ENCODE peak calls at places on chromosomes 7 and 10, in nine cellular contexts. R is pancreas, M is colonic mucosa, A is foreskin melanocyte, V is BJ, P is coronary artery, H is NCI-H1694, U is Daoy, F is NCI-H2081. Y is an unnamed sample.
A peak's percentile ranks its signal among the peaks of the same experiment; 100 is the strongest.

GRCh38 chr7:48876087-48876486 is 48.3 kb upstream of the CDC14C start:
- DNase-seq in R (no peak), M (no peak), A (no peak), V (no peak), P (no peak), H (no peak), U (no peak), F (no peak), Y (no peak)

GRCh38 chr7:114264029-114264428 is 150.6 kb upstream of the FOXP2 start:
- DNase-seq in R (no peak), M (no peak), A (no peak), V (no peak), P (no peak), H (no peak), U (no peak), F (no peak), Y (no peak)

GRCh38 chr7:12635830-12636229 is 51.6 kb upstream of the ARL4A start:
- DNase-seq in R (no peak), M (no peak), A (no peak), V (no peak), P (no peak), H (no peak), U (peak; percentile 30), F (no peak), Y (no peak)

GRCh38 chr10:34194259-34194658 is 620.8 kb downstream of the PARD3 start:
- DNase-seq in R (no peak), M (no peak), A (no peak), V (peak; percentile 69), P (no peak), H (no peak), U (no peak), F (no peak), Y (no peak)

GRCh38 chr10:43195557-43195956 is 57.3 kb downstream of the CSGALNACT2 start:
- DNase-seq in R (no peak), M (no peak), A (no peak), V (no peak), P (peak; percentile 62), H (no peak), U (no peak), F (no peak), Y (no peak)

GRCh38 chr10:130767116-130767730 is 544.3 kb downstream of the TCERG1L start:
- DNase-seq in R (no peak), M (no peak), A (no peak), V (no peak), P (no peak), H (no peak), U (no peak), F (no peak), Y (no peak)

GRCh38 chr10:71580415-71580814 is 139.2 kb downstream of the C10orf105 start:
- DNase-seq in R (no peak), M (no peak), A (no peak), V (no peak), P (no peak), H (no peak), U (no peak), F (no peak), Y (no peak)

GRCh38 chr10:97197030-97197500 is 11.3 kb upstream of the SLIT1 start:
- DNase-seq in R (no peak), M (no peak), A (peak; percentile 64), V (no peak), P (no peak), H (no peak), U (no peak), F (no peak), Y (no peak)

GRCh38 chr7:1134951-1135350 is 25.0 kb downstream of the ZFAND2A start:
- DNase-seq in R (no peak), M (no peak), A (no peak), V (no peak), P (no peak), H (no peak), U (no peak), F (no peak), Y (no peak)

GRCh38 chr10:44376504-44377099 is 8.3 kb downstream of the CXCL12 start:
- DNase-seq in R (no peak), M (no peak), A (no peak), V (peak; percentile 40), P (no peak), H (peak; percentile 52), U (no peak), F (no peak), Y (peak; percentile 2)

GRCh38 chr10:47025540-47026300 is 114.5 kb downstream of the PTPN20 start:
- DNase-seq in R (peak; percentile 9), M (no peak), A (no peak), V (no peak), P (peak; percentile 74), H (no peak), U (peak; percentile 29), F (no peak), Y (no peak)

GRCh38 chr10:98251399-98251798 is 16.6 kb downstream of the LOXL4 start:
- DNase-seq in R (no peak), M (no peak), A (no peak), V (no peak), P (no peak), H (no peak), U (no peak), F (no peak), Y (no peak)

GRCh38 chr7:130960208-130960988 is 226.4 kb upstream of the KLF14 start:
- DNase-seq in R (no peak), M (no peak), A (peak; percentile 97), V (peak; percentile 97), P (no peak), H (no peak), U (peak; percentile 94), F (no peak), Y (no peak)

GRCh38 chr10:77712207-77712606 is 74.6 kb upstream of the KCNMA1 start:
- DNase-seq in R (no peak), M (no peak), A (no peak), V (no peak), P (no peak), H (no peak), U (no peak), F (no peak), Y (no peak)

GRCh38 chr7:45183711-45184210 is 26.2 kb downstream of the RAMP3 start:
- DNase-seq in R (no peak), M (no peak), A (no peak), V (no peak), P (no peak), H (no peak), U (no peak), F (no peak), Y (no peak)

GRCh38 chr7:19061331-19061730 is 56.1 kb downstream of the TWIST1 start:
- DNase-seq in R (no peak), M (no peak), A (no peak), V (no peak), P (no peak), H (no peak), U (no peak), F (no peak), Y (no peak)

GRCh38 chr10:27526242-27526641 is 22.1 kb downstream of the RAB18 start:
- DNase-seq in R (no peak), M (no peak), A (no peak), V (no peak), P (no peak), H (no peak), U (no peak), F (no peak), Y (no peak)

GRCh38 chr7:2968176-2968575 is 75.5 kb downstream of the CARD11 start:
- DNase-seq in R (no peak), M (no peak), A (no peak), V (no peak), P (no peak), H (no peak), U (no peak), F (no peak), Y (no peak)

GRCh38 chr7:158413962-158414961 is 173.4 kb downstream of the PTPRN2 start:
- DNase-seq in R (no peak), M (no peak), A (no peak), V (no peak), P (no peak), H (no peak), U (peak; percentile 82), F (peak; percentile 47), Y (no peak)

GRCh38 chr10:23505797-23506465 is 67.1 kb downstream of the OTUD1 start:
- DNase-seq in R (no peak), M (no peak), A (no peak), V (no peak), P (no peak), H (no peak), U (no peak), F (no peak), Y (no peak)

GRCh38 chr10:59906417-59907202 is at the start of gene CCDC6:
- DNase-seq in R (peak; percentile 95), M (peak; percentile 95), A (peak; percentile 83), V (peak; percentile 55), P (peak; percentile 95), H (peak; percentile 72), U (peak; percentile 92), F (peak; percentile 90), Y (peak; percentile 81)

GRCh38 chr7:69632280-69632679 is 34.0 kb downstream of the AUTS2 start:
- DNase-seq in R (no peak), M (no peak), A (no peak), V (no peak), P (no peak), H (no peak), U (no peak), F (no peak), Y (no peak)

GRCh38 chr7:39733881-39734571 is 110.7 kb downstream of the RALA start:
- DNase-seq in R (no peak), M (no peak), A (no peak), V (peak; percentile 63), P (no peak), H (no peak), U (peak; percentile 88), F (no peak), Y (no peak)